ENCODE peak calls at places on chromosome 11, in four cellular contexts. G, P, T and K are unnamed samples.

GRCh38 chr11:18071098-18071705 is 25.1 kb upstream of the TPH1 start:
- DNase-seq in G (no peak), P (no peak), T (no peak), K (no peak)

GRCh38 chr11:132496341-132496740 is 1036.0 kb downstream of the OPCML start:
- DNase-seq in G (no peak), P (no peak), T (no peak), K (no peak)

GRCh38 chr11:60633645-60634044 is 65.8 kb upstream of the MS4A8 start:
- DNase-seq in G (no peak), P (no peak), T (no peak), K (no peak)

GRCh38 chr11:11607772-11608171 is 14.0 kb downstream of the GALNT18 start:
- DNase-seq in G (no peak), P (no peak), T (no peak), K (no peak)

GRCh38 chr11:85821636-85822035 is 10.7 kb upstream of the SYTL2 start:
- DNase-seq in G (no peak), P (no peak), T (no peak), K (no peak)

GRCh38 chr11:46277623-46278386 is at the start of gene CREB3L1:
- DNase-seq in G (peak), P (no peak), T (no peak), K (no peak)

GRCh38 chr11:117524784-117525183 is 197.1 kb downstream of the CEP164 start:
- DNase-seq in G (no peak), P (no peak), T (no peak), K (no peak)

GRCh38 chr11:15918674-15919073 is 437.7 kb downstream of the SOX6 start:
- DNase-seq in G (no peak), P (no peak), T (no peak), K (no peak)